ENCODE peak calls at places on chromosomes 5 and 9, in five cellular contexts. One of them, this sample, is unnamed.

GRCh38 chr5:107975568-107975967 is 304.8 kb upstream of the EFNA5 start:
- DNase-seq in AG10803: no peak
- DNase-seq in IMR-90: no peak
- DNase-seq in psoas muscle: no peak
- DNase-seq in right lobe of liver: no peak
- DNase-seq in this sample: no peak

GRCh38 chr9:137071282-137071681 is 925 bp upstream of the SAPCD2 start:
- DNase-seq in IMR-90: no peak
- DNase-seq in AG10803: no peak
- DNase-seq in psoas muscle: peak; percentile 7
- DNase-seq in right lobe of liver: no peak
- DNase-seq in this sample: no peak

GRCh38 chr5:75566710-75567309 is 44.4 kb upstream of the ANKDD1B start:
- DNase-seq in IMR-90: peak; percentile 96
- DNase-seq in psoas muscle: no peak
- DNase-seq in AG10803: peak; percentile 89
- DNase-seq in right lobe of liver: no peak
- DNase-seq in this sample: peak; percentile 95

GRCh38 chr5:74034738-74035137 is 408.7 kb downstream of the ARHGEF28 start:
- DNase-seq in AG10803: peak; percentile 70
- DNase-seq in IMR-90: peak; percentile 88
- DNase-seq in right lobe of liver: no peak
- DNase-seq in psoas muscle: no peak
- DNase-seq in this sample: peak; percentile 93

GRCh38 chr5:164672931-164673694 is 1167.7 kb downstream of the MAT2B start:
- DNase-seq in AG10803: no peak
- DNase-seq in right lobe of liver: no peak
- DNase-seq in psoas muscle: no peak
- DNase-seq in IMR-90: peak; percentile 17
- DNase-seq in this sample: peak; percentile 7

GRCh38 chr9:97559111-97559514 is 57.6 kb downstream of the TMOD1 start:
- DNase-seq in AG10803: no peak
- DNase-seq in IMR-90: peak; percentile 42
- DNase-seq in right lobe of liver: no peak
- DNase-seq in psoas muscle: no peak
- DNase-seq in this sample: no peak

GRCh38 chr5:164362021-164362420 is 856.6 kb downstream of the MAT2B start:
- DNase-seq in IMR-90: no peak
- DNase-seq in AG10803: no peak
- DNase-seq in psoas muscle: no peak
- DNase-seq in right lobe of liver: no peak
- DNase-seq in this sample: no peak

GRCh38 chr9:87270241-87271234 is 227.1 kb upstream of the DAPK1 start:
- DNase-seq in right lobe of liver: no peak
- DNase-seq in psoas muscle: peak; percentile 35
- DNase-seq in AG10803: peak; percentile 85
- DNase-seq in IMR-90: peak; percentile 85
- DNase-seq in this sample: peak; percentile 82

GRCh38 chr5:160064979-160065619 is 54.2 kb downstream of the PWWP2A start:
- DNase-seq in AG10803: no peak
- DNase-seq in IMR-90: no peak
- DNase-seq in right lobe of liver: no peak
- DNase-seq in psoas muscle: no peak
- DNase-seq in this sample: no peak

GRCh38 chr9:3508531-3509374 is 17.0 kb downstream of the RFX3 start:
- DNase-seq in psoas muscle: no peak
- DNase-seq in AG10803: no peak
- DNase-seq in IMR-90: peak; percentile 37
- DNase-seq in right lobe of liver: no peak
- DNase-seq in this sample: peak; percentile 5

GRCh38 chr5:137148656-137149055 is 350.5 kb downstream of the SPOCK1 start:
- DNase-seq in psoas muscle: no peak
- DNase-seq in right lobe of liver: no peak
- DNase-seq in IMR-90: no peak
- DNase-seq in AG10803: no peak
- DNase-seq in this sample: no peak

GRCh38 chr9:91298304-91298703 is 63.4 kb downstream of the AUH start:
- DNase-seq in right lobe of liver: no peak
- DNase-seq in IMR-90: peak; percentile 55
- DNase-seq in AG10803: peak; percentile 66
- DNase-seq in psoas muscle: no peak
- DNase-seq in this sample: peak; percentile 63

GRCh38 chr5:147534172-147534951 is 24.5 kb upstream of the DPYSL3 start:
- DNase-seq in AG10803: peak; percentile 86
- DNase-seq in right lobe of liver: no peak
- DNase-seq in IMR-90: peak; percentile 77
- DNase-seq in psoas muscle: no peak
- DNase-seq in this sample: peak; percentile 88

GRCh38 chr5:150317048-150318003 is 14.6 kb upstream of the ARSI start:
- DNase-seq in IMR-90: peak; percentile 95
- DNase-seq in right lobe of liver: no peak
- DNase-seq in AG10803: peak; percentile 85
- DNase-seq in psoas muscle: peak; percentile 49
- DNase-seq in this sample: peak; percentile 99

GRCh38 chr5:1007681-1008450 is 736 bp upstream of the NKD2 start:
- DNase-seq in AG10803: no peak
- DNase-seq in IMR-90: no peak
- DNase-seq in psoas muscle: no peak
- DNase-seq in right lobe of liver: peak; percentile 44
- DNase-seq in this sample: no peak

GRCh38 chr5:43514471-43514815 is 505 bp downstream of the C5orf34 start:
- DNase-seq in right lobe of liver: no peak
- DNase-seq in psoas muscle: no peak
- DNase-seq in IMR-90: peak; percentile 87
- DNase-seq in AG10803: peak; percentile 75
- DNase-seq in this sample: peak; percentile 89

GRCh38 chr9:133589454-133590227 is 19.5 kb downstream of the FAM163B start:
- DNase-seq in IMR-90: no peak
- DNase-seq in right lobe of liver: no peak
- DNase-seq in psoas muscle: no peak
- DNase-seq in AG10803: no peak
- DNase-seq in this sample: no peak

GRCh38 chr9:121686930-121687541 is 35.6 kb downstream of the DAB2IP start:
- DNase-seq in right lobe of liver: peak; percentile 76
- DNase-seq in AG10803: peak; percentile 62
- DNase-seq in psoas muscle: peak; percentile 81
- DNase-seq in IMR-90: peak; percentile 65
- DNase-seq in this sample: peak; percentile 68

GRCh38 chr5:40570408-40571129 is 109.1 kb upstream of the PTGER4 start:
- DNase-seq in IMR-90: peak; percentile 90
- DNase-seq in AG10803: peak; percentile 42
- DNase-seq in right lobe of liver: no peak
- DNase-seq in psoas muscle: no peak
- DNase-seq in this sample: peak; percentile 95

GRCh38 chr9:87620727-87621322 is 105.1 kb upstream of the CTSL start:
- DNase-seq in IMR-90: no peak
- DNase-seq in psoas muscle: no peak
- DNase-seq in right lobe of liver: no peak
- DNase-seq in AG10803: no peak
- DNase-seq in this sample: no peak

GRCh38 chr5:1701884-1702283 is 97.8 kb downstream of the MRPL36 start:
- DNase-seq in AG10803: no peak
- DNase-seq in IMR-90: no peak
- DNase-seq in psoas muscle: no peak
- DNase-seq in right lobe of liver: no peak
- DNase-seq in this sample: no peak

GRCh38 chr9:105413486-105414068 is 34.3 kb upstream of the FSD1L start:
- DNase-seq in AG10803: peak; percentile 54
- DNase-seq in IMR-90: peak; percentile 53
- DNase-seq in right lobe of liver: no peak
- DNase-seq in psoas muscle: no peak
- DNase-seq in this sample: peak; percentile 66

GRCh38 chr5:142110046-142110531 is 1.5 kb downstream of the NDFIP1 start:
- DNase-seq in IMR-90: peak; percentile 59
- DNase-seq in AG10803: peak; percentile 52
- DNase-seq in psoas muscle: no peak
- DNase-seq in right lobe of liver: peak; percentile 54
- DNase-seq in this sample: peak; percentile 58

GRCh38 chr5:446864-447263 is 3.9 kb downstream of the EXOC3 start:
- DNase-seq in psoas muscle: no peak
- DNase-seq in IMR-90: peak; percentile 51
- DNase-seq in right lobe of liver: peak; percentile 35
- DNase-seq in AG10803: peak; percentile 49
- DNase-seq in this sample: peak; percentile 55

GRCh38 chr5:1562599-1562998 is 38.8 kb upstream of the LPCAT1 start:
- DNase-seq in IMR-90: no peak
- DNase-seq in psoas muscle: no peak
- DNase-seq in right lobe of liver: no peak
- DNase-seq in AG10803: no peak
- DNase-seq in this sample: no peak

GRCh38 chr9:114240647-114241558 is 82.0 kb upstream of the ORM1 start:
- DNase-seq in IMR-90: no peak
- DNase-seq in right lobe of liver: no peak
- DNase-seq in psoas muscle: peak; percentile 68
- DNase-seq in AG10803: no peak
- DNase-seq in this sample: no peak

GRCh38 chr9:114237781-114238180 is 82.4 kb downstream of the COL27A1 start:
- DNase-seq in psoas muscle: no peak
- DNase-seq in AG10803: peak; percentile 31
- DNase-seq in IMR-90: no peak
- DNase-seq in right lobe of liver: no peak
- DNase-seq in this sample: no peak

GRCh38 chr9:114240216-114240615 is 82.7 kb upstream of the ORM1 start:
- DNase-seq in psoas muscle: no peak
- DNase-seq in IMR-90: no peak
- DNase-seq in right lobe of liver: no peak
- DNase-seq in AG10803: no peak
- DNase-seq in this sample: no peak

GRCh38 chr9:114238471-114238870 is 83.1 kb downstream of the COL27A1 start:
- DNase-seq in right lobe of liver: peak; percentile 69
- DNase-seq in AG10803: no peak
- DNase-seq in IMR-90: no peak
- DNase-seq in psoas muscle: peak; percentile 33
- DNase-seq in this sample: no peak

GRCh38 chr9:114238919-114239879 is 83.7 kb upstream of the ORM1 start:
- DNase-seq in right lobe of liver: no peak
- DNase-seq in IMR-90: peak; percentile 66
- DNase-seq in psoas muscle: no peak
- DNase-seq in AG10803: peak; percentile 86
- DNase-seq in this sample: peak; percentile 79
- TF ChIP-seq CTCF in right lobe of liver: peak; percentile 15
- TF ChIP-seq CTCF in IMR-90: peak; percentile 44
- TF ChIP-seq CTCF in psoas muscle: peak; percentile 20
- TF ChIP-seq CTCF in AG10803: peak; percentile 50
- TF ChIP-seq CTCF in this sample: peak; percentile 37

GRCh38 chr5:58455066-58455465 is 4.8 kb downstream of the PLK2 start:
- DNase-seq in right lobe of liver: no peak
- DNase-seq in psoas muscle: no peak
- DNase-seq in AG10803: peak; percentile 55
- DNase-seq in IMR-90: peak; percentile 55
- DNase-seq in this sample: peak; percentile 73

GRCh38 chr5:58455495-58455894 is 4.4 kb downstream of the PLK2 start:
- DNase-seq in psoas muscle: no peak
- DNase-seq in IMR-90: no peak
- DNase-seq in AG10803: no peak
- DNase-seq in right lobe of liver: no peak
- DNase-seq in this sample: no peak

GRCh38 chr5:58453326-58453725 is 6.6 kb downstream of the PLK2 start:
- DNase-seq in psoas muscle: no peak
- DNase-seq in IMR-90: no peak
- DNase-seq in AG10803: peak; percentile 12
- DNase-seq in right lobe of liver: no peak
- DNase-seq in this sample: no peak

GRCh38 chr5:58452566-58453258 is 7.2 kb downstream of the PLK2 start:
- DNase-seq in right lobe of liver: no peak
- DNase-seq in AG10803: peak; percentile 29
- DNase-seq in psoas muscle: no peak
- DNase-seq in IMR-90: peak; percentile 42
- DNase-seq in this sample: no peak

DNA sequence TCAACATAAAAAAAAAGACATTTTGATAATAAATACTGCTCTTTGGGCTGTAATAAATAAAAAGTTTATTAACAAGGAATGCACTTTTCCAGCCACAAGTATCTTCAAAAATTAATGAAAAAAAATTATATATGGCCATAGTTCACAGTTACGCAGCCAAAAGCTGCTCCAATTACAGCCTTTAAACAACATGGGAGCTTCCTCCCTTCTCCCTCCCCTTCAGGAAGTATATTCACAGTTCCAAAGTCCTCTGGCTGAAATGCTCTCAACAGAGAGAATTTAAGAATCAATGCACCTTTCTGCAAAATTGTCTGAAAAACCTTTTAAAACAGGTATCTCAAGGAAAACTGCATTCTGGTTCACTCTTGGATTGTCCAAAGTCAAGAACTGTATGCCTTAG is 5.9 kb downstream of the PLK2 start:
- DNase-seq in AG10803: no peak
- DNase-seq in right lobe of liver: no peak
- DNase-seq in psoas muscle: no peak
- DNase-seq in IMR-90: no peak
- DNase-seq in this sample: no peak
- H3K4me3 ChIP-seq in AG10803: no peak overlapping the region
- H3K4me3 ChIP-seq in right lobe of liver: no peak overlapping the region
- H3K4me3 ChIP-seq in psoas muscle: no peak overlapping the region
- H3K4me3 ChIP-seq in IMR-90: no peak overlapping the region
- H3K4me3 ChIP-seq in this sample: no peak overlapping the region

DNA sequence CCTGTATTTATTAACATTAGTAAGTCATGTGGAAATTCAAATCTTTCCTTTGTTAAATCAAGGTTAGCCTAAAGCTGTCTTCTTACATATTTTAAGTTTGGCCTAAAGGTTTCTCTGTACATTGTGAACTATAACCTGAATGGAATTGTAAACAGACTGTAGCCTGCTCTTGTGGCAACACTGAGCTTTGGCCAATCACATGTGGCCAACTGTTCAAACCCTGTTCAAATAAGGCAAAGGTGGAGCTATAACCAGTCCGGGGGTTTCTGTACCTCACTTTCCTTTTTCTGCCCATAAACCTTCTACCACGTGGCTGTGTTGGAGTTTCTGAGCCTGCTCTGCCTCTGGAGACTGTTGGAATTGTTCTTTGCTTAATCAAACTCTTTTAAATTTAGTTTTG is 3.3 kb upstream of the HAPLN1 start:
- DNase-seq in IMR-90: no peak
- DNase-seq in right lobe of liver: no peak
- DNase-seq in AG10803: no peak
- DNase-seq in psoas muscle: no peak
- DNase-seq in this sample: no peak
- TF ChIP-seq CTCF in IMR-90: no peak
- TF ChIP-seq CTCF in right lobe of liver: no peak
- TF ChIP-seq CTCF in AG10803: no peak
- TF ChIP-seq CTCF in psoas muscle: no peak
- TF ChIP-seq CTCF in this sample: no peak

DNA sequence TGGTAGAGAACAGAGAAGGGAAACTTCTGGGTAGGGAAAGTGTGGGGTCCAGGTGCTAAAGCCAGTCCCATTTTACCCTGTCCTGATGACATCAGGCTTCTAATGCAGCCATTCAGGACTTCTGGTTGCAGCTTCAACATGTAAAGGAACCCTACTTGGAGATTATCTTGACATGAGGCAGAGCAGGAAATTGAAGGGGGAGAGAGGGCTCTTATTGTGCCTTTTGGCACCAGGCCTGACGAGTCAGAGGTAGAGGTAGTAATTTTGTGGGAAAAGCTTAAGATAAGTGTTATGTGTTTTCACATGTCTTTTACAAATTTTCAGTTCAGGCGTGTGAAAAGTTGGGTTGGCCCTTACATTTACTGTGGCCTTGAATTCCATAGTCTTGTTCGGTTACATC is 102.4 kb upstream of the APC start:
- DNase-seq in psoas muscle: no peak
- DNase-seq in IMR-90: no peak
- DNase-seq in AG10803: no peak
- DNase-seq in right lobe of liver: no peak
- DNase-seq in this sample: peak; percentile 2
- H3K4me3 ChIP-seq in psoas muscle: no peak overlapping the region
- H3K4me3 ChIP-seq in IMR-90: no peak overlapping the region
- H3K4me3 ChIP-seq in AG10803: no peak overlapping the region
- H3K4me3 ChIP-seq in right lobe of liver: no peak overlapping the region
- H3K4me3 ChIP-seq in this sample: no peak overlapping the region

This sample was measured in fibroblast of mammary gland.